ENCODE peak calls at places on chromosomes 1 and 21, in five cellular contexts. P is H9, A is neuronal stem cell, G is mesenchymal stem cell, S is H1. Y is an unnamed sample.

GRCh38 chr1:24978383-24979032 is 48.4 kb upstream of the RUNX3 start:
- DNase-seq in G (no peak), A (no peak), S (no peak), P (no peak), Y (no peak)

GRCh38 chr1:96487404-96487803 is 234.2 kb upstream of the PTBP2 start:
- DNase-seq in P (no peak), S (no peak), G (no peak), A (peak), Y (no peak)

GRCh38 chr1:204367956-204368355 is 8.2 kb upstream of the PLEKHA6 start:
- DNase-seq in G (no peak), S (no peak), A (no peak), P (no peak), Y (no peak)

GRCh38 chr1:235907897-235908240 is 41.2 kb upstream of the LYST start:
- DNase-seq in P (no peak), A (no peak), G (no peak), S (no peak), Y (no peak)

GRCh38 chr1:12166834-12167492 is at the start of gene TNFRSF1B:
- DNase-seq in P (peak), S (no peak), A (peak), G (peak), Y (peak)

GRCh38 chr1:241688940-241689368 is 36.9 kb downstream of the WDR64 start:
- DNase-seq in S (no peak), A (no peak), P (no peak), G (peak), Y (peak)

GRCh38 chr1:209823143-209824041 is 4.4 kb upstream of the UTP25 start:
- DNase-seq in S (no peak), G (peak), P (no peak), A (peak), Y (peak)

GRCh38 chr1:184210822-184211221 is 159.3 kb downstream of the TSEN15 start:
- DNase-seq in G (no peak), S (no peak), A (no peak), P (no peak), Y (no peak)

GRCh38 chr1:77126309-77126708 is 92.9 kb downstream of the PIGK start:
- DNase-seq in S (no peak), P (peak), A (peak), G (peak), Y (peak)

GRCh38 chr21:45013271-45013841 is 61.0 kb upstream of the ADARB1 start:
- DNase-seq in P (peak), G (no peak), S (no peak), A (no peak), Y (no peak)

GRCh38 chr1:184509105-184509504 is 122.3 kb downstream of the C1orf21 start:
- DNase-seq in G (peak), A (no peak), P (no peak), S (no peak), Y (no peak)

GRCh38 chr1:201376464-201377374 is 761 bp downstream of the TNNT2 start:
- DNase-seq in G (peak), S (peak), A (peak), P (peak), Y (peak)

GRCh38 chr1:159938905-159939587 is 6.4 kb downstream of the IGSF9 start:
- DNase-seq in P (no peak), G (no peak), S (no peak), A (no peak), Y (peak)

GRCh38 chr1:60922304-60922703 is 160.1 kb upstream of the NFIA start:
- DNase-seq in G (no peak), S (no peak), P (no peak), A (no peak), Y (no peak)

GRCh38 chr1:234620786-234621468 is 10.9 kb upstream of the IRF2BP2 start:
- DNase-seq in S (no peak), A (no peak), G (no peak), P (no peak), Y (no peak)

GRCh38 chr1:10211805-10212405 is 1.5 kb downstream of the KIF1B start:
- DNase-seq in S (no peak), A (no peak), G (no peak), P (no peak), Y (peak)

GRCh38 chr21:15754640-15755039 is 24.9 kb downstream of the USP25 start:
- DNase-seq in P (no peak), S (no peak), G (peak), A (no peak), Y (no peak)

GRCh38 chr1:67647036-67647798 is 37.8 kb upstream of the GADD45A start:
- DNase-seq in S (no peak), A (no peak), P (no peak), G (peak), Y (no peak)

GRCh38 chr1:165748550-165748949 is 20.1 kb downstream of the TMCO1 start:
- DNase-seq in A (no peak), G (no peak), S (no peak), P (no peak), Y (no peak)

GRCh38 chr1:212137854-212138253 is 102.3 kb downstream of the DTL start:
- DNase-seq in A (no peak), S (no peak), P (no peak), G (no peak), Y (no peak)

GRCh38 chr1:87330201-87330953 is 1.7 kb downstream of the LMO4 start:
- DNase-seq in A (no peak), P (peak), S (no peak), G (peak), Y (peak)

GRCh38 chr1:63713627-63714481 is 60.0 kb upstream of the ROR1 start:
- DNase-seq in S (no peak), P (peak), A (no peak), G (peak), Y (no peak)

GRCh38 chr1:79252598-79252997 is 246.1 kb upstream of the ADGRL4 start:
- DNase-seq in A (no peak), S (no peak), P (no peak), G (no peak), Y (no peak)

GRCh38 chr21:15839026-15839425 is 109.2 kb downstream of the USP25 start:
- DNase-seq in P (no peak), A (no peak), G (no peak), S (no peak), Y (peak)

GRCh38 chr1:202967684-202968281 is 726 bp upstream of the CYB5R1 start:
- DNase-seq in A (no peak), G (no peak), S (no peak), P (no peak), Y (peak)

GRCh38 chr1:78145105-78145580 is 99.4 kb downstream of the GIPC2 start:
- DNase-seq in G (peak), A (peak), P (peak), S (no peak), Y (peak)

GRCh38 chr1:212860713-212861581 is 2.9 kb downstream of the FLVCR1 start:
- DNase-seq in P (no peak), S (no peak), G (peak), A (no peak), Y (no peak)

GRCh38 chr1:229410692-229411433 is 23.0 kb downstream of the ACTA1 start:
- DNase-seq in S (no peak), P (peak), A (no peak), G (peak), Y (peak)

GRCh38 chr1:30856260-30856790 is 52.2 kb downstream of the SDC3 start:
- DNase-seq in G (peak), P (no peak), S (no peak), A (no peak), Y (no peak)

GRCh38 chr1:230101556-230101955 is 34.5 kb downstream of the GALNT2 start:
- DNase-seq in S (no peak), A (no peak), P (no peak), G (no peak), Y (no peak)

GRCh38 chr1:171834831-171835230 is 6.5 kb upstream of the DNM3 start:
- DNase-seq in P (no peak), G (no peak), A (no peak), S (no peak), Y (no peak)

GRCh38 chr1:171841050-171841910 is at the start of gene DNM3:
- DNase-seq in G (peak), A (peak), P (peak), S (peak), Y (peak)

GRCh38 chr1:171833091-171833822 is 8.0 kb upstream of the DNM3 start:
- DNase-seq in S (no peak), A (no peak), G (no peak), P (no peak), Y (no peak)

GRCh38 chr1:171835891-171836290 is 5.4 kb upstream of the DNM3 start:
- DNase-seq in A (no peak), G (no peak), S (no peak), P (no peak), Y (no peak)
- H2BK12ac ChIP-seq in A (no peak), G (no peak), S (no peak), P (no peak), Y (no peak)

DNA sequence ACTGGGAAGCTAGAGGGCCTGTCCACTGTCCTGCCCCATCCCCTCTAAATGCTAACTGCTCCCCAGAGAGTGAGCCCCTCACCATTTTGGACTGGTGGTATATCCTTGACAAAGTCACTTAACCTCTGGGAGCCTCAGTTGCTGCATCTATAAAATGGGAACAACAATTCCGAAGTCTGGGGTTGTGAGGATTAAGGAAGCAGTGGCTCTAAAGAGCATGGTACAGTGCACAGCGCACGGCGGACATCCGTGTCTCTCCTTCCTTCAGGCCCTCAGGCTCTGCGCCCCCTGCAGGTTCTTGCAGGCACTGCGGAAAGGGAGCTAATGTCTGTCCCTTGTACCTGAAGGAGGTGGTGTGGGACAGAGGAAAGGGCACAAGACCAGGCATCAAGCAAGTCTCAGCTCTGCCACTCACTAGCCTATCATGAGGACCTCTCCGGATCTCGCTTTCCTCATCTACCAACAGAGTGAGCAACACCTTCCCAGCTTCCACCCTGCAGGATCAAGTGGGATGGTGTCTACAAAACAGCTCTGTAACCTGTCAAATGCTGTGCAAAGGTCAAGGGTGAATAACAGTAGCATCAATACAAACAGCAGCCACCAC is 20.1 kb downstream of the ECE1 start:
- DNase-seq in S (peak), G (peak), P (peak), A (peak), Y (peak)
- H2BK12ac ChIP-seq in S (no peak), G (no peak), P (no peak), A (no peak), Y (no peak)

GRCh38 chr1:107640207-107640606 is 324.8 kb downstream of the VAV3 start:
- DNase-seq in A (no peak), S (no peak), P (no peak), G (no peak), Y (no peak)

DNA sequence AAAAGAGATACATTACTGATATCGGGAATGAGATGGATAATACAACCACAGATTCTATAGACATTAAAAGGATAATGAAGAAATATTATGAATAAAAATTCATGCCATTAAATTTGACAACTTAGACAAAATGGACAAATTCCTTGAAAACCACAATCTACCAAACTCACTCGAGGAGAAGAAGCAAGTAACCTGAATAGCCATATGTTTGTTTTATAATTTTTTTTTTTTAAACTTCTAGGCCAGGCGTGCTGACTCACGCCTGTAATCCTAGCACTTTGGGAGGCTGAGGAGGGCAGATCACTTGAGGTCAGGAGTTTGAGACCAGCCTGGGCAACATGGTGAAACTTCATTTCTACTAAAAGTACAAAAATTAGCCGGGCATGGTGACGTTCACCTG is 327.9 kb downstream of the VAV3 start:
- DNase-seq in S (no peak), G (no peak), P (no peak), A (no peak), Y (no peak)
- H2BK12ac ChIP-seq in S (no peak), G (no peak), P (no peak), A (no peak), Y (no peak)

GRCh38 chr1:43056460-43056859 is 97.8 kb upstream of the SLC2A1 start:
- DNase-seq in G (no peak), S (no peak), P (no peak), A (no peak), Y (no peak)

GRCh38 chr1:43053040-43053439 is 94.4 kb upstream of the SLC2A1 start:
- DNase-seq in G (no peak), A (no peak), P (no peak), S (no peak), Y (no peak)

GRCh38 chr1:43056981-43057391 is 98.3 kb upstream of the SLC2A1 start:
- DNase-seq in S (no peak), P (no peak), G (no peak), A (no peak), Y (no peak)

GRCh38 chr1:43057567-43057966 is 98.9 kb upstream of the SLC2A1 start:
- DNase-seq in A (no peak), G (no peak), P (no peak), S (no peak), Y (no peak)

GRCh38 chr1:43054961-43055360 is 96.3 kb upstream of the SLC2A1 start:
- DNase-seq in G (peak), S (no peak), P (no peak), A (no peak), Y (peak)
- H2BK12ac ChIP-seq in G (no peak), S (no peak), P (no peak), A (no peak), Y (peak)

GRCh38 chr1:6111991-6112689 is 66.5 kb downstream of the KCNAB2 start:
- DNase-seq in G (no peak), P (no peak), S (no peak), A (no peak), Y (no peak)
- H2BK12ac ChIP-seq in G (no peak), P (no peak), S (no peak), A (no peak), Y (no peak)

DNA sequence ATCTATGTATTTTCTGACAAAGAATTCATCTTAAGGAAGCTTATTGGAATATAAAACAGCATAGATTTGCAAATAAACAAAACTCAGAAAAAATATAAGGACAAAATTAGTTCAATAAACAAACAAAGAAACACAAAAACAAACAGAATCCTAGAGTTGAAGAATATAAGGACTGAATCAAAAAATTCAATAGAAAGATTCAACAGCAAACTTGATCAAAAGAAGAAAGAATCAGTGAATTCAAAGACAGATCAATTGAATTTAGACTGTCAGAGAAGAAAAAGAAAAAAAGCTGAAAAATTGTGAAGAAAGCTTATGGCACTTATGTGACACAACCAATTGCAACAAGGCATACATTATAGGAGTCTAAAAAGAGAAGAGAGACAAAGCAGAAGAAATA is 770.0 kb upstream of the RGS18 start:
- DNase-seq in S (no peak), P (no peak), A (no peak), G (no peak), Y (no peak)
- H2BK12ac ChIP-seq in S (no peak), P (no peak), A (no peak), G (no peak), Y (no peak)

DNA sequence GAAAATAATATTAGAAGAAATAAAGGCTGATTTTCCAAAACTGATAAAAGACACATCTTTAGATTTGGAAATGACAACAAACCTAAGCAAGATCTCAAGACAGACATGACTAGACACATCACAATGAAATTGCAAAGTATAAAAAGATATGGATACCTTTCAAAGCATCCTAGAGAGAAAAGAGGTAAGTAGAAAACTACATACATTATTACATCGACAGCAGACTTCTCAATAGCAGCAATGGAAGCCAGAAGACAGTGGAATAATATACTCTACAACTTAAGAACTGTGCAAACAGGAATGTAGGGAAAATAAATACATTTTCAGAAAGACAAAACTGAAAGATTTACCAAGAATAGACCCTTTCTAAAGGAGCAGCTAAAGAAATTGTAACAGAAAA is 50.2 kb downstream of the DENND1B start:
- DNase-seq in G (peak), A (peak), S (no peak), P (no peak), Y (peak)
- H2BK12ac ChIP-seq in G (no peak), A (no peak), S (no peak), P (no peak), Y (no peak)

GRCh38 chr1:145965119-145965744 is 742 bp downstream of the POLR3GL start:
- DNase-seq in G (no peak), A (no peak), S (no peak), P (no peak), Y (no peak)
- H2BK12ac ChIP-seq in G (no peak), A (no peak), S (no peak), P (no peak), Y (no peak)

Y was measured in trophoblast cell.